ENCODE peak calls at places on chromosomes 3 and 15, in five cellular contexts. D is NCI-H345; X is naive thymus-derived CD4-positive, alpha-beta T cell; Y is GOT3; O is SW480. M is an unnamed sample.

GRCh38 chr3:73563896-73564582 is 60.7 kb downstream of the PDZRN3 start:
- DNase-seq in D (no peak), X (no peak), Y (no peak), O (peak; percentile 29), M (no peak)

GRCh38 chr15:90261811-90262210 is 3.7 kb upstream of the NGRN start:
- DNase-seq in D (no peak), X (no peak), Y (no peak), O (no peak), M (peak; percentile 6)

GRCh38 chr15:77832874-77833273 is 200.2 kb upstream of the LINGO1 start:
- DNase-seq in D (no peak), X (no peak), Y (no peak), O (no peak), M (no peak)

GRCh38 chr3:123679712-123680386 is 95.0 kb upstream of the HACD2 start:
- DNase-seq in D (no peak), X (no peak), Y (no peak), O (no peak), M (no peak)

GRCh38 chr3:130658666-130659065 is 88.0 kb downstream of the PIK3R4 start:
- DNase-seq in D (no peak), X (no peak), Y (no peak), O (no peak), M (peak; percentile 5)

GRCh38 chr15:72306211-72306785 is 13.7 kb downstream of the CELF6 start:
- DNase-seq in D (no peak), X (peak; percentile 65), Y (no peak), O (no peak), M (no peak)

GRCh38 chr3:99502871-99503270 is 135.5 kb upstream of the COL8A1 start:
- DNase-seq in D (no peak), X (no peak), Y (no peak), O (no peak), M (no peak)

GRCh38 chr15:31434418-31435255 is 108.0 kb downstream of the KLF13 start:
- DNase-seq in D (no peak), X (peak; percentile 84), Y (no peak), O (no peak), M (no peak)

GRCh38 chr3:141348848-141349247 is 19.5 kb upstream of the ZBTB38 start:
- DNase-seq in D (no peak), X (no peak), Y (no peak), O (no peak), M (no peak)

GRCh38 chr3:127833281-127834032 is 11.1 kb upstream of the MGLL start:
- DNase-seq in D (no peak), X (no peak), Y (no peak), O (no peak), M (no peak)

GRCh38 chr15:93929375-93930094 is 301.8 kb upstream of the MCTP2 start:
- DNase-seq in D (no peak), X (no peak), Y (no peak), O (peak; percentile 86), M (no peak)

GRCh38 chr15:50340431-50340830 is 14.6 kb downstream of the GABPB1 start:
- DNase-seq in D (no peak), X (no peak), Y (no peak), O (no peak), M (no peak)

GRCh38 chr15:100245855-100246254 is 95.9 kb downstream of the ADAMTS17 start:
- DNase-seq in D (no peak), X (no peak), Y (no peak), O (no peak), M (no peak)

GRCh38 chr3:46655271-46655670 is 38.2 kb downstream of the ALS2CL start:
- DNase-seq in D (no peak), X (no peak), Y (no peak), O (no peak), M (no peak)

GRCh38 chr3:128581566-128581965 is 69.1 kb downstream of the RPN1 start:
- DNase-seq in D (no peak), X (no peak), Y (no peak), O (no peak), M (no peak)

GRCh38 chr3:138418556-138419206 is 15.7 kb upstream of the ESYT3 start:
- DNase-seq in D (no peak), X (no peak), Y (no peak), O (no peak), M (no peak)

GRCh38 chr3:141553055-141553454 is 66.2 kb downstream of the RASA2 start:
- DNase-seq in D (no peak), X (peak; percentile 88), Y (no peak), O (no peak), M (no peak)

GRCh38 chr3:45124379-45124778 is 21.8 kb downstream of the CDCP1 start:
- DNase-seq in D (no peak), X (no peak), Y (peak; percentile 13), O (no peak), M (peak; percentile 94)

GRCh38 chr3:128289534-128289933 is 136.3 kb downstream of the EEFSEC start:
- DNase-seq in D (no peak), X (no peak), Y (no peak), O (no peak), M (no peak)

GRCh38 chr3:82745544-82745943 is 984.1 kb upstream of the GBE1 start:
- DNase-seq in D (no peak), X (no peak), Y (no peak), O (peak; percentile 29), M (no peak)

GRCh38 chr3:13088020-13089006 is 15.1 kb upstream of the IQSEC1 start:
- DNase-seq in D (no peak), X (no peak), Y (no peak), O (no peak), M (no peak)

GRCh38 chr3:189570916-189571315 is 60.3 kb upstream of the TP63 start:
- DNase-seq in D (no peak), X (no peak), Y (no peak), O (no peak), M (peak; percentile 5)

GRCh38 chr3:160885791-160886286 is 129.8 kb downstream of the PPM1L start:
- DNase-seq in D (peak; percentile 8), X (no peak), Y (no peak), O (no peak), M (no peak)

GRCh38 chr3:40546811-40547210 is 22.1 kb downstream of the ZNF621 start:
- DNase-seq in D (no peak), X (no peak), Y (no peak), O (no peak), M (no peak)

GRCh38 chr3:182794806-182795369 is 1.6 kb downstream of the ATP11B start:
- DNase-seq in D (no peak), X (no peak), Y (no peak), O (no peak), M (peak; percentile 30)

GRCh38 chr15:90610220-90610619 is 80.5 kb downstream of the CRTC3 start:
- DNase-seq in D (no peak), X (no peak), Y (no peak), O (no peak), M (no peak)

GRCh38 chr15:82646250-82647044 is 716 bp downstream of the CPEB1 start:
- DNase-seq in D (peak; percentile 62), X (no peak), Y (no peak), O (no peak), M (no peak)

GRCh38 chr3:178507507-178508442 is 28.5 kb upstream of the KCNMB2 start:
- DNase-seq in D (no peak), X (no peak), Y (no peak), O (no peak), M (no peak)

GRCh38 chr15:61051570-61052031 is 177.5 kb downstream of the RORA start:
- DNase-seq in D (peak; percentile 8), X (no peak), Y (no peak), O (peak; percentile 54), M (peak; percentile 11)

M was measured in ACHN.